ENCODE peak calls at places on chromosomes 3 and 15, in six cellular contexts. F is LNCaP clone FGC, D is AG09309, P is AG04450, M is heart right ventricle, R is bronchial epithelial cell. G is an unnamed sample.

GRCh38 chr15:29670945-29671307 is 151.3 kb downstream of the TJP1 start:
- DNase-seq in F (no peak), D (peak), P (no peak), M (no peak), R (peak), G (no peak)

GRCh38 chr3:76231258-76231657 is 445.9 kb upstream of the ZNF717 start:
- DNase-seq in F (no peak), D (no peak), P (no peak), M (no peak), R (no peak), G (no peak)

GRCh38 chr15:83289160-83289559 is 4.7 kb upstream of the BNC1 start:
- DNase-seq in F (no peak), D (peak), P (no peak), M (no peak), R (peak), G (no peak)

GRCh38 chr3:87771338-87772059 is 287.3 kb downstream of the CGGBP1 start:
- DNase-seq in F (peak), D (no peak), P (no peak), M (no peak), R (peak), G (peak)

GRCh38 chr15:71634820-71635219 is 175.5 kb upstream of the NR2E3 start:
- DNase-seq in F (no peak), D (no peak), P (no peak), M (no peak), R (no peak), G (peak)

GRCh38 chr3:189233225-189233858 is 61.6 kb downstream of the TPRG1 start:
- DNase-seq in F (peak), D (peak), P (peak), M (peak), R (peak), G (peak)

GRCh38 chr3:16071246-16071645 is 103.2 kb upstream of the GALNT15 start:
- DNase-seq in F (no peak), D (no peak), P (no peak), M (no peak), R (peak), G (no peak)

GRCh38 chr3:101629219-101629618 is 47.7 kb downstream of the ZBTB11 start:
- DNase-seq in F (no peak), D (no peak), P (no peak), M (no peak), R (no peak), G (no peak)

GRCh38 chr15:43150171-43150929 is 17.0 kb downstream of the TMEM62 start:
- DNase-seq in F (no peak), D (peak), P (peak), M (no peak), R (peak), G (peak)

GRCh38 chr3:136250862-136251460 is 821 bp downstream of the PCCB start:
- DNase-seq in F (peak), D (peak), P (no peak), M (peak), R (no peak), G (peak)

GRCh38 chr3:50340404-50341329 is at the start of gene RASSF1:
- DNase-seq in F (no peak), D (no peak), P (no peak), M (peak), R (peak), G (peak)

GRCh38 chr3:9422712-9423424 is 25.5 kb downstream of the SETD5 start:
- DNase-seq in F (peak), D (peak), P (peak), M (no peak), R (peak), G (peak)

GRCh38 chr3:35944915-35945710 is 305.8 kb downstream of the ARPP21 start:
- DNase-seq in F (no peak), D (no peak), P (no peak), M (no peak), R (peak), G (no peak)

GRCh38 chr3:187880438-187880837 is 135.2 kb upstream of the BCL6 start:
- DNase-seq in F (no peak), D (no peak), P (no peak), M (no peak), R (peak), G (no peak)

GRCh38 chr3:17030438-17030837 is 145.7 kb downstream of the PLCL2 start:
- DNase-seq in F (no peak), D (no peak), P (no peak), M (no peak), R (peak), G (no peak)

GRCh38 chr15:74955796-74956647 is 550 bp downstream of the RPP25 start:
- DNase-seq in F (no peak), D (no peak), P (no peak), M (peak), R (no peak), G (peak)

GRCh38 chr3:146612015-146612414 is 6.9 kb upstream of the PLSCR5 start:
- DNase-seq in F (no peak), D (no peak), P (no peak), M (no peak), R (no peak), G (no peak)

GRCh38 chr15:48811325-48811938 is 563 bp upstream of the CEP152 start:
- DNase-seq in F (no peak), D (no peak), P (no peak), M (no peak), R (no peak), G (no peak)

GRCh38 chr3:115986555-115987207 is 363.4 kb downstream of the GAP43 start:
- DNase-seq in F (no peak), D (no peak), P (no peak), M (no peak), R (peak), G (no peak)

GRCh38 chr3:137869022-137869421 is 104.9 kb downstream of the SOX14 start:
- DNase-seq in F (no peak), D (no peak), P (no peak), M (no peak), R (no peak), G (no peak)

DNA sequence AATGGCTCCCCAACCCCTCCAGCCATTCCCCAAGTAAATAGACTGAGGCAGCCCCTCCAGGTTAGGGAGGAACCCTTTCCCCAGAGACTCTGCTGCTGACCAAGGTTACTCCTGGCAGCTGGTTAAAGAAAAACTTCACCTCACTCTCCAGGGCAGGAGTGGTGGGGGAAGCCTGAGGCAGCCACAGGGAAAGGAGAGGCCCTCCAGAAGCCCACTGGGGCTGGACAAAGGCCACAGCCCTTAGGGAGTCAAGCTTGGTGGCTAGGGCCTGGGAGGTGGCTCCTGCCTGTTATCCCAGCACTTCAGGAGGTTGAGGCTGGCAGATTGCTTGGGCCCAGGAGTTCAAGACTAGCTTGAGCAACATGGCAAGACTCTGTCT is 923 bp downstream of the ACY1 start:
- DNase-seq in F (no peak), D (no peak), P (no peak), M (no peak), R (no peak), G (no peak)
- H3K4me3 ChIP-seq in F (peak), D (peak), P (peak), M (no peak), R (no peak), G (peak)

DNA sequence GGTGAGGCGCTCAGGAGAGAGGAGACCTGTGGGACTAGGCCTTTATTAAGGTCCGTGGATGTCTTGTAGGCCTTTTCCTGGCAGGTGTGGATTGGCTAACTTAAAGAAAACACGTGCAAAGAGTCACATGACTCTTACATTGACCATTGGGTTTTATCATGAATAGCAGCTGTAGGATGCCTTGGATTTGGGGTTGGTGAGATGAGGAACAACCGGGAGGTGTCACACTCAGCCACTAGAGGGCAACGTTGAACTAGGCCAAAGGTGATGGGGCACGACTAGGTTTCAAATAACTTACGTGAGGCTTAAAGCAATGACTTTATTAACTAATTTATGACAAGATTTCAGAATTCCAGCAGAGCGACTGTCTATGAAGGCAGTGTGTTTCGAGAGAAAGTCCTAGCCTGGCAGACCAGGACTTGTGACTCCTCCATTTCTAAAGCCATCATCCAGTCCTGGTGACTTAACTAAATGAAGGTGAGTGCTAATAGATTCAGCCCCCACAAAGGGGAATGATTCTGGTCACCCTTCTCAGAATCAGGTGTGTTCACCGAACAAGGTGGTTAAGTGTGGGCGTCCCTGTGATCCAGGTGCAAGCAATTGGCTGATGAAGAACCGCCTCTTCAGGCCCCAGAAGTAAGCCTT is 345.6 kb downstream of the MCTP2 start:
- DNase-seq in F (peak), D (no peak), P (no peak), M (no peak), R (peak), G (peak)
- TF ChIP-seq CTCF in F (peak), D (peak), P (peak), M (peak), R (peak), G (peak)

GRCh38 chr3:150764607-150765366 is 1.8 kb upstream of the SIAH2 start:
- DNase-seq in F (no peak), D (no peak), P (no peak), M (no peak), R (no peak), G (no peak)
- H3K4me3 ChIP-seq in F (peak), D (no peak), P (no peak), M (no peak), R (no peak), G (no peak)

DNA sequence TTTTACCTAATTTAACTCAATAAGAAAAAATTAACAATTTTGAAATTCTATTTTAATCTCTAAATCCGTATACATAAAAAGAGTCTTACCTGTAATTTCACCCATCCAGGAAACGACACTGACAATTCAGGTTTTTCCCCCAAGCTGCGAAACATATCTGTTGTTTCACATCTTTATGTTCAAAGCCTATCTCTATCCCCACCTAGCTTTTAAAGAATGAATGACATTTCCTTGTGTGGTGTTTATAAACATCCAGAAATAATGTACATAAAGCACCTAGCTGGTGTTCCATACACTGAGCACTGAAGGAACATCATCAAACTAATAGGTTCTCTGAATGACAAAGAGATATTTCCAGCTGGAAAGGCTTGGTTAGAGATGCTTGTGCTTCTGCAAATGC is 867.8 kb downstream of the SQOR start:
- DNase-seq in F (no peak), D (no peak), P (no peak), M (no peak), R (peak), G (peak)
- TF ChIP-seq CTCF in F (peak), D (no peak), P (no peak), M (peak), R (no peak), G (peak)

GRCh38 chr3:98945006-98945626 is 43.6 kb upstream of the DCBLD2 start:
- DNase-seq in F (no peak), D (no peak), P (no peak), M (no peak), R (peak), G (no peak)
- H3K4me3 ChIP-seq in F (no peak), D (no peak), P (no peak), M (no peak), R (no peak), G (no peak)

GRCh38 chr3:177498037-177498857 is 301.0 kb upstream of the TBL1XR1 start:
- DNase-seq in F (no peak), D (no peak), P (no peak), M (no peak), R (peak), G (no peak)
- TF ChIP-seq CTCF in F (no peak), D (no peak), P (no peak), M (no peak), R (no peak), G (no peak)

GRCh38 chr15:81313686-81314085 is 10.3 kb downstream of the STARD5 start:
- DNase-seq in F (no peak), D (no peak), P (no peak), M (no peak), R (peak), G (no peak)
- H3K4me3 ChIP-seq in F (no peak), D (no peak), P (no peak), M (no peak), R (no peak), G (no peak)

GRCh38 chr15:59762558-59762957 is 73.4 kb upstream of the BNIP2 start:
- DNase-seq in F (no peak), D (no peak), P (no peak), M (no peak), R (peak), G (no peak)

GRCh38 chr15:59764775-59765174 is 75.7 kb upstream of the BNIP2 start:
- DNase-seq in F (no peak), D (no peak), P (no peak), M (no peak), R (peak), G (no peak)
- TF ChIP-seq CTCF in F (no peak), D (no peak), P (no peak), M (no peak), R (peak), G (no peak)

GRCh38 chr15:51076898-51077564 is 17.7 kb downstream of the TNFAIP8L3 start:
- DNase-seq in F (no peak), D (no peak), P (no peak), M (peak), R (no peak), G (peak)
- H3K4me3 ChIP-seq in F (no peak), D (peak), P (peak), M (no peak), R (no peak), G (peak)

GRCh38 chr15:69723404-69724097 is 270.9 kb downstream of the RPLP1 start:
- DNase-seq in F (no peak), D (no peak), P (no peak), M (peak), R (no peak), G (no peak)
- TF ChIP-seq CTCF in F (peak), D (no peak), P (peak), M (no peak), R (no peak), G (peak)

G was measured in fibroblast of villous mesenchyme.